ENCODE peak calls at places on chromosomes 4 and X, in four cellular contexts. One of them, this sample, is unnamed.

GRCh38 chr4:124806403-124806802 is 93.9 kb upstream of the ANKRD50 start:
- DNase-seq in NCI-H774: no peak
- DNase-seq in SW480: peak; percentile 56
- DNase-seq in pulmonary artery endothelial cell: no peak
- DNase-seq in this sample: no peak

GRCh38 chr4:55791666-55792065 is 27.9 kb upstream of the EXOC1L start:
- DNase-seq in NCI-H774: no peak
- DNase-seq in SW480: no peak
- DNase-seq in pulmonary artery endothelial cell: no peak
- DNase-seq in this sample: peak; percentile 4

GRCh38 chr4:89125901-89126435 is 14.6 kb downstream of the TIGD2 start:
- DNase-seq in NCI-H774: no peak
- DNase-seq in SW480: no peak
- DNase-seq in pulmonary artery endothelial cell: no peak
- DNase-seq in this sample: no peak

GRCh38 chr4:75919914-75920313 is 17.7 kb upstream of the PPEF2 start:
- DNase-seq in NCI-H774: no peak
- DNase-seq in SW480: no peak
- DNase-seq in pulmonary artery endothelial cell: no peak
- DNase-seq in this sample: peak; percentile 82

GRCh38 chr4:1212546-1213335 is 36.2 kb downstream of the CTBP1 start:
- DNase-seq in NCI-H774: no peak
- DNase-seq in SW480: no peak
- DNase-seq in pulmonary artery endothelial cell: no peak
- DNase-seq in this sample: no peak

GRCh38 chr4:87461281-87461700 is 38.9 kb downstream of the NUDT9 start:
- DNase-seq in NCI-H774: no peak
- DNase-seq in SW480: no peak
- DNase-seq in pulmonary artery endothelial cell: no peak
- DNase-seq in this sample: no peak

GRCh38 chrX:110310000-110310790 is 7.7 kb downstream of the AMMECR1 start:
- DNase-seq in NCI-H774: no peak
- DNase-seq in SW480: no peak
- DNase-seq in pulmonary artery endothelial cell: no peak
- DNase-seq in this sample: no peak

GRCh38 chr4:145216532-145216931 is 36.1 kb upstream of the OTUD4 start:
- DNase-seq in NCI-H774: no peak
- DNase-seq in SW480: peak; percentile 46
- DNase-seq in pulmonary artery endothelial cell: no peak
- DNase-seq in this sample: peak; percentile 27

GRCh38 chr4:5050520-5050955 is 742 bp upstream of the STK32B start:
- DNase-seq in NCI-H774: peak; percentile 4
- DNase-seq in SW480: peak; percentile 55
- DNase-seq in pulmonary artery endothelial cell: peak; percentile 55
- DNase-seq in this sample: peak; percentile 4

GRCh38 chr4:130035391-130035790 is 939.4 kb downstream of the C4orf33 start:
- DNase-seq in NCI-H774: no peak
- DNase-seq in SW480: no peak
- DNase-seq in pulmonary artery endothelial cell: no peak
- DNase-seq in this sample: no peak

GRCh38 chrX:153974003-153974725 is 1.6 kb downstream of the TMEM187 start:
- DNase-seq in NCI-H774: no peak
- DNase-seq in SW480: no peak
- DNase-seq in pulmonary artery endothelial cell: no peak
- DNase-seq in this sample: no peak

GRCh38 chrX:37504991-37505390 is 66.5 kb upstream of the LANCL3 start:
- DNase-seq in NCI-H774: no peak
- DNase-seq in SW480: no peak
- DNase-seq in pulmonary artery endothelial cell: no peak
- DNase-seq in this sample: no peak

GRCh38 chrX:71909956-71910355 is 689 bp upstream of the NHSL2 start:
- DNase-seq in NCI-H774: no peak
- DNase-seq in SW480: no peak
- DNase-seq in pulmonary artery endothelial cell: no peak
- DNase-seq in this sample: no peak

GRCh38 chr4:152220201-152220666 is 315.7 kb downstream of the FBXW7 start:
- DNase-seq in NCI-H774: no peak
- DNase-seq in SW480: peak; percentile 56
- DNase-seq in pulmonary artery endothelial cell: no peak
- DNase-seq in this sample: peak; percentile 65

GRCh38 chr4:79213702-79214101 is 112.2 kb downstream of the NAA11 start:
- DNase-seq in NCI-H774: no peak
- DNase-seq in SW480: no peak
- DNase-seq in pulmonary artery endothelial cell: no peak
- DNase-seq in this sample: no peak

GRCh38 chr4:150944660-150945059 is 70.4 kb downstream of the LRBA start:
- DNase-seq in NCI-H774: no peak
- DNase-seq in SW480: no peak
- DNase-seq in pulmonary artery endothelial cell: no peak
- DNase-seq in this sample: no peak

GRCh38 chrX:3638280-3638873 is 75.1 kb downstream of the PRKX start:
- DNase-seq in NCI-H774: no peak
- DNase-seq in SW480: peak; percentile 13
- DNase-seq in pulmonary artery endothelial cell: no peak
- DNase-seq in this sample: peak; percentile 6

GRCh38 chrX:85865324-85865723 is 182.0 kb downstream of the CHM start:
- DNase-seq in NCI-H774: no peak
- DNase-seq in SW480: no peak
- DNase-seq in pulmonary artery endothelial cell: no peak
- DNase-seq in this sample: no peak

GRCh38 chr4:178340468-178340867 is 898.2 kb upstream of the AGA start:
- DNase-seq in NCI-H774: no peak
- DNase-seq in SW480: no peak
- DNase-seq in pulmonary artery endothelial cell: no peak
- DNase-seq in this sample: no peak

GRCh38 chrX:143632625-143633387 is 3.1 kb downstream of the SLITRK4 start:
- DNase-seq in NCI-H774: no peak
- DNase-seq in SW480: no peak
- DNase-seq in pulmonary artery endothelial cell: no peak
- DNase-seq in this sample: no peak

GRCh38 chr4:8731364-8731763 is 138.8 kb downstream of the CPZ start:
- DNase-seq in NCI-H774: no peak
- DNase-seq in SW480: no peak
- DNase-seq in pulmonary artery endothelial cell: no peak
- DNase-seq in this sample: no peak

GRCh38 chr4:3342182-3342854 is 49.5 kb downstream of the RGS12 start:
- DNase-seq in NCI-H774: no peak
- DNase-seq in SW480: no peak
- DNase-seq in pulmonary artery endothelial cell: peak; percentile 44
- DNase-seq in this sample: no peak

GRCh38 chr4:6914448-6914847 is 4.8 kb downstream of the TBC1D14 start:
- DNase-seq in NCI-H774: no peak
- DNase-seq in SW480: no peak
- DNase-seq in pulmonary artery endothelial cell: no peak
- DNase-seq in this sample: no peak

GRCh38 chrX:147738260-147738659 is 173.5 kb upstream of the FMR1 start:
- DNase-seq in NCI-H774: no peak
- DNase-seq in SW480: no peak
- DNase-seq in pulmonary artery endothelial cell: no peak
- DNase-seq in this sample: no peak

GRCh38 chrX:139766545-139766983 is 58.6 kb upstream of the MCF2 start:
- DNase-seq in NCI-H774: no peak
- DNase-seq in SW480: no peak
- DNase-seq in pulmonary artery endothelial cell: no peak
- DNase-seq in this sample: no peak

GRCh38 chrX:66676413-66676812 is 37.5 kb upstream of the EDA2R start:
- DNase-seq in NCI-H774: no peak
- DNase-seq in SW480: no peak
- DNase-seq in pulmonary artery endothelial cell: peak; percentile 11
- DNase-seq in this sample: no peak

GRCh38 chrX:45295587-45295986 is 94.9 kb upstream of the DIPK2B start:
- DNase-seq in NCI-H774: peak; percentile 31
- DNase-seq in SW480: peak; percentile 43
- DNase-seq in pulmonary artery endothelial cell: peak; percentile 24
- DNase-seq in this sample: peak; percentile 61